ENCODE peak calls at places on chromosomes 3 and 15, in seven cellular contexts. Z is HCT116, L is GM12878, K is H1, H is GM23338, J is sigmoid colon, P is breast epithelium. S is an unnamed sample.

GRCh38 chr3:160941885-160942494 is 163.2 kb downstream of the B3GALNT1 start:
- DNase-seq in Z (peak), L (peak), K (peak), H (peak), J (peak), P (peak), S (peak)

GRCh38 chr3:46087871-46088270 is 60.6 kb upstream of the XCR1 start:
- DNase-seq in Z (no peak), L (no peak), K (no peak), H (peak), J (no peak), P (no peak), S (peak)

GRCh38 chr3:141789281-141789680 is 26.1 kb downstream of the GRK7 start:
- DNase-seq in Z (peak), L (no peak), K (no peak), H (peak), J (no peak), P (no peak), S (no peak)

GRCh38 chr3:197791120-197792018 is at the start of gene LRCH3:
- DNase-seq in Z (peak), L (no peak), K (peak), H (peak), J (peak), P (peak), S (peak)

GRCh38 chr15:23801881-23802280 is 114.8 kb upstream of the NDN start:
- DNase-seq in Z (no peak), L (no peak), K (no peak), H (no peak), J (no peak), P (no peak), S (no peak)

GRCh38 chr3:72048873-72049272 is 263.9 kb upstream of the PROK2 start:
- DNase-seq in Z (no peak), L (no peak), K (no peak), H (no peak), J (no peak), P (no peak), S (no peak)

GRCh38 chr3:129121016-129121791 is 400 bp downstream of the RAB43 start:
- DNase-seq in Z (no peak), L (no peak), K (no peak), H (peak), J (no peak), P (no peak), S (no peak)

GRCh38 chr3:16482770-16483531 is 30.5 kb downstream of the RFTN1 start:
- DNase-seq in Z (no peak), L (no peak), K (peak), H (peak), J (no peak), P (no peak), S (no peak)

GRCh38 chr15:70859322-70859908 is 5.5 kb upstream of the LARP6 start:
- DNase-seq in Z (no peak), L (no peak), K (no peak), H (no peak), J (no peak), P (no peak), S (no peak)

GRCh38 chr15:81531971-81532370 is 158.0 kb upstream of the TMC3 start:
- DNase-seq in Z (no peak), L (no peak), K (no peak), H (no peak), J (no peak), P (no peak), S (no peak)

GRCh38 chr3:105845488-105845887 is 23.3 kb downstream of the CBLB start:
- DNase-seq in Z (no peak), L (no peak), K (no peak), H (peak), J (no peak), P (no peak), S (no peak)

GRCh38 chr3:57755368-57756021 is 614 bp upstream of the SLMAP start:
- DNase-seq in Z (peak), L (no peak), K (no peak), H (peak), J (peak), P (no peak), S (peak)

GRCh38 chr15:83287541-83288027 is 3.1 kb upstream of the BNC1 start:
- DNase-seq in Z (no peak), L (no peak), K (no peak), H (no peak), J (no peak), P (no peak), S (no peak)

GRCh38 chr3:196220587-196220986 is 4.3 kb downstream of the SLC51A start:
- DNase-seq in Z (no peak), L (no peak), K (no peak), H (no peak), J (no peak), P (no peak), S (peak)

GRCh38 chr3:147846854-147847453 is 437.8 kb downstream of the ZIC1 start:
- DNase-seq in Z (no peak), L (no peak), K (no peak), H (no peak), J (no peak), P (no peak), S (no peak)

GRCh38 chr3:25151497-25151896 is 276.6 kb upstream of the RARB start:
- DNase-seq in Z (no peak), L (no peak), K (no peak), H (no peak), J (no peak), P (no peak), S (no peak)

GRCh38 chr3:183895296-183895695 is 10.6 kb upstream of the PARL start:
- DNase-seq in Z (peak), L (no peak), K (no peak), H (peak), J (no peak), P (no peak), S (peak)

GRCh38 chr15:99324082-99324620 is 72.9 kb downstream of the LRRC28 start:
- DNase-seq in Z (peak), L (peak), K (no peak), H (no peak), J (no peak), P (no peak), S (no peak)

GRCh38 chr3:65927576-65927975 is 111.1 kb downstream of the MAGI1 start:
- DNase-seq in Z (no peak), L (no peak), K (no peak), H (peak), J (no peak), P (no peak), S (no peak)

GRCh38 chr15:74128785-74129350 is 1.5 kb upstream of the ISLR2 start:
- DNase-seq in Z (no peak), L (no peak), K (peak), H (peak), J (no peak), P (no peak), S (no peak)

GRCh38 chr3:186411994-186412393 is 50.0 kb upstream of the DGKG start:
- DNase-seq in Z (no peak), L (no peak), K (no peak), H (no peak), J (no peak), P (no peak), S (no peak)

GRCh38 chr3:161316006-161316689 is 55.2 kb downstream of the SPTSSB start:
- DNase-seq in Z (no peak), L (no peak), K (no peak), H (no peak), J (no peak), P (no peak), S (no peak)

GRCh38 chr3:50264389-50264963 is 4.5 kb upstream of the SEMA3B start:
- DNase-seq in Z (peak), L (no peak), K (peak), H (no peak), J (peak), P (no peak), S (no peak)

GRCh38 chr15:76309561-76310330 is 1.5 kb downstream of the ETFA start:
- DNase-seq in Z (no peak), L (no peak), K (no peak), H (no peak), J (no peak), P (no peak), S (no peak)

GRCh38 chr3:54427951-54428871 is 305.9 kb downstream of the CACNA2D3 start:
- DNase-seq in Z (peak), L (peak), K (peak), H (peak), J (peak), P (no peak), S (peak)

GRCh38 chr3:23861689-23862088 is 55.1 kb downstream of the NKIRAS1 start:
- DNase-seq in Z (no peak), L (no peak), K (no peak), H (no peak), J (no peak), P (no peak), S (no peak)

GRCh38 chr3:4302747-4303146 is 422 bp upstream of the SETMAR start:
- DNase-seq in Z (no peak), L (no peak), K (no peak), H (no peak), J (peak), P (no peak), S (no peak)

GRCh38 chr3:62496509-62496908 is 123.2 kb upstream of the FEZF2 start:
- DNase-seq in Z (no peak), L (no peak), K (no peak), H (no peak), J (no peak), P (no peak), S (no peak)

GRCh38 chr3:188950832-188951489 is 220.8 kb upstream of the TPRG1 start:
- DNase-seq in Z (peak), L (no peak), K (no peak), H (no peak), J (peak), P (no peak), S (peak)

GRCh38 chr3:81496407-81497104 is 264.9 kb downstream of the GBE1 start:
- DNase-seq in Z (no peak), L (no peak), K (no peak), H (peak), J (no peak), P (no peak), S (no peak)

GRCh38 chr3:13211605-13212210 is 138.5 kb upstream of the IQSEC1 start:
- DNase-seq in Z (no peak), L (no peak), K (no peak), H (no peak), J (no peak), P (no peak), S (no peak)

GRCh38 chr3:155481089-155481488 is 187.6 kb upstream of the STRIT1 start:
- DNase-seq in Z (no peak), L (no peak), K (no peak), H (no peak), J (no peak), P (no peak), S (no peak)

DNA sequence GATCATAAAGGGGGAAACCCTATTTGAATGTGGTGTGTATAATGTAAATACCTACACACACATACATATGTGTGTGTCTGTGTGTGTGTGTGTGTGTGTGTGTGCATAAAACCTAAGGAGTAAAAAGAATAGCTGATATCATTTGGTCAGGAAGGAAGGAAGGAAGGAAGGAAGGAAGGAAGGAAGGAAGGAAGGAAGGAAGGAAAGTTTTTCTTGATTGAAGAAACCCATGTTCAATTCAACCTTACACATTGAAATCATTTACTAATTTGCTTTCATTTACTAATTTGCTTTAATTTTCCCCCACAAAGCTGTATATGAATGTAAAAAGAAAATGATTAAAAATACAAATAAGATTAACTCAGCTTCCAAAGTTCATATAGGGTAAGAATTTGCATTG is 386.6 kb downstream of the ROBO2 start:
- DNase-seq in Z (no peak), L (no peak), K (no peak), H (no peak), J (no peak), P (no peak), S (no peak)
- TF ChIP-seq POLR2AphosphoS5 in Z (no peak), L (no peak), K (no peak), H (no peak), J (no peak), P (no peak), S (no peak)

GRCh38 chr3:127217594-127218456 is 24.9 kb downstream of the PRR23E start:
- DNase-seq in Z (no peak), L (no peak), K (no peak), H (no peak), J (no peak), P (no peak), S (no peak)

GRCh38 chr3:127214990-127215389 is 22.1 kb downstream of the PRR23E start:
- DNase-seq in Z (no peak), L (no peak), K (no peak), H (no peak), J (no peak), P (no peak), S (no peak)

GRCh38 chr3:127218457-127218922 is 25.6 kb downstream of the PRR23E start:
- DNase-seq in Z (no peak), L (no peak), K (no peak), H (no peak), J (no peak), P (no peak), S (no peak)

GRCh38 chr3:127215714-127216414 is 22.9 kb downstream of the PRR23E start:
- DNase-seq in Z (no peak), L (no peak), K (no peak), H (no peak), J (no peak), P (no peak), S (no peak)

GRCh38 chr3:127216415-127217261 is 23.7 kb downstream of the PRR23E start:
- DNase-seq in Z (no peak), L (peak), K (no peak), H (no peak), J (no peak), P (no peak), S (no peak)
- TF ChIP-seq POLR2AphosphoS5 in Z (no peak), L (no peak), K (no peak), H (no peak), J (no peak), P (no peak), S (no peak)

DNA sequence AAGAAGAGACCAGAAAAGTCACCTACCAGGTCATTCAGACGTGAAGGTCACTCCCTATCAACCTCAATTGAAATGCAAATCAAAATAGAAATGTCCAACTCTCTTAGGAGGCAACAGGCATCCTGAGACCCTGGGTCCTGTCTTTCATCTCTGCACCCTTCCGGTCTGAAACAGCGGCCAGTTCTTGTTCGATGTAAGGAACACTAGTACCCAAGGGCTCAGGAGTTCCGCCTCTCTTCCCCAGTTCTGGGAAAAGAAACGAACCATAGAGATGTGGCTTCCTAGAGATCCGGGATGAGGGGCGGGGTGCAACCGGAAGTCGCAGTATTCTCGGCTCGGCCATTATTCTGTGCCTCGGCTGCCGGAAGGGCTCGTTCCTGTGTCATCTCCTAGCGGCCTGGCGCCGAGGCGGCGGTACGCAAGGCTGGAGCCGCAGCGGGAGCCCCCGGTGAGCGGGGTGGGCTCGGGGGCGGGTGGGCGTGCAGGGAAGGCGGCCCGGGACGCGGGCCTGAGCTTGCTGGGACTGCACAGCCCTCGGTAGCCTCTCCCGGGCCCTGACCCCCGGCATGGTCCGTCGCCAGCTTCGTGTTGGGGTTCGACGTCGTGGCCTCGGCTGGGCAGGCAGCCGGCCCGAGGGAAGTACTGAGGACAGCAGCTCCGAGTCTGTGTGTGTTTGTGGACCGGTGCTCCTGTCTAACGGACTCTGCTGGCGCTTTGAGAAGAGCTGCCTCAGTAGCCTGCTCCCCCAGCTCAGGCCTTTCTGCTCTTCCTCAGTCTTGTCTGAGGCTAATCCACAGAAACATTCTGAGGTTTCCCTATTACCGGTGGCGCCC is at the start of gene ZNF197:
- DNase-seq in Z (peak), L (peak), K (peak), H (peak), J (peak), P (peak), S (peak)
- TF ChIP-seq POLR2AphosphoS5 in Z (peak), L (peak), K (peak), H (peak), J (peak), P (peak), S (peak)

GRCh38 chr3:48694610-48695051 is 8.9 kb upstream of the NCKIPSD start:
- DNase-seq in Z (peak), L (no peak), K (no peak), H (no peak), J (peak), P (peak), S (no peak)
- TF ChIP-seq POLR2AphosphoS5 in Z (no peak), L (no peak), K (no peak), H (no peak), J (peak), P (peak), S (no peak)

GRCh38 chr15:39443659-39444219 is 137.1 kb upstream of the THBS1 start:
- DNase-seq in Z (no peak), L (no peak), K (no peak), H (no peak), J (no peak), P (no peak), S (no peak)

GRCh38 chr15:39447431-39447830 is 133.4 kb upstream of the THBS1 start:
- DNase-seq in Z (no peak), L (no peak), K (no peak), H (peak), J (no peak), P (no peak), S (no peak)

GRCh38 chr15:39447881-39448280 is 133.0 kb upstream of the THBS1 start:
- DNase-seq in Z (no peak), L (no peak), K (no peak), H (no peak), J (no peak), P (no peak), S (no peak)

GRCh38 chr15:39442898-39443297 is 138.0 kb upstream of the THBS1 start:
- DNase-seq in Z (no peak), L (no peak), K (no peak), H (no peak), J (no peak), P (no peak), S (no peak)

GRCh38 chr15:39444729-39445470 is 136.0 kb upstream of the THBS1 start:
- DNase-seq in Z (no peak), L (no peak), K (no peak), H (peak), J (peak), P (no peak), S (no peak)
- TF ChIP-seq POLR2AphosphoS5 in Z (no peak), L (no peak), K (no peak), H (no peak), J (peak), P (no peak), S (no peak)